ENCODE peak calls at places on chromosomes 1 and 21, in ten cellular contexts. W is stomach; Z is cardiac muscle cell; V is tibial artery; J is PC-9; P is body of pancreas; Q is Peyer's patch; I is lower lobe of right lung; Y is psoas muscle; H is CD8-positive, alpha-beta T cell. T is an unnamed sample.

GRCh38 chr1:162632234-162632666 is at the start of gene DDR2:
- DNase-seq in W (peak; percentile 46), Z (peak; percentile 98), V (peak; percentile 89), J (no peak), P (peak; percentile 43), Q (no peak), I (no peak), Y (peak; percentile 73), H (no peak), T (peak; percentile 91)

GRCh38 chr1:47469405-47469759 is 31.5 kb downstream of the FOXD2 start:
- DNase-seq in W (no peak), Z (peak; percentile 10), V (no peak), J (no peak), P (no peak), Q (no peak), I (no peak), Y (no peak), H (no peak), T (no peak)

GRCh38 chr1:14392161-14392886 is 206.2 kb upstream of the KAZN start:
- DNase-seq in W (no peak), Z (no peak), V (no peak), J (no peak), P (no peak), Q (no peak), I (no peak), Y (no peak), H (no peak), T (no peak)

GRCh38 chr1:229070168-229070567 is 200.7 kb upstream of the RAB4A start:
- DNase-seq in W (peak; percentile 81), Z (peak; percentile 81), V (peak; percentile 93), J (peak; percentile 62), P (peak; percentile 95), Q (no peak), I (peak; percentile 95), Y (peak; percentile 74), H (peak; percentile 7), T (no peak)

GRCh38 chr1:185054365-185055060 is 9.2 kb downstream of the RNF2 start:
- DNase-seq in W (no peak), Z (no peak), V (no peak), J (no peak), P (no peak), Q (no peak), I (no peak), Y (no peak), H (no peak), T (no peak)

GRCh38 chr1:48217861-48218260 is 4.7 kb upstream of the SLC5A9 start:
- DNase-seq in W (no peak), Z (peak; percentile 29), V (no peak), J (no peak), P (no peak), Q (no peak), I (no peak), Y (no peak), H (no peak), T (no peak)

GRCh38 chr1:246588322-246588721 is 22.1 kb downstream of the CNST start:
- DNase-seq in W (no peak), Z (no peak), V (no peak), J (no peak), P (no peak), Q (no peak), I (no peak), Y (no peak), H (no peak), T (no peak)

GRCh38 chr1:8116892-8117262 is 90.8 kb upstream of the ERRFI1 start:
- DNase-seq in W (peak; percentile 56), Z (peak; percentile 91), V (peak; percentile 85), J (no peak), P (peak; percentile 51), Q (no peak), I (peak; percentile 63), Y (peak; percentile 65), H (no peak), T (peak; percentile 74)

GRCh38 chr1:9767964-9768668 is 55.6 kb downstream of the CLSTN1 start:
- DNase-seq in W (no peak), Z (no peak), V (no peak), J (no peak), P (no peak), Q (peak; percentile 68), I (no peak), Y (no peak), H (no peak), T (no peak)

GRCh38 chr1:26161408-26162219 is 2.7 kb downstream of the FAM110D start:
- DNase-seq in W (peak; percentile 55), Z (peak; percentile 57), V (peak; percentile 30), J (no peak), P (peak; percentile 65), Q (peak; percentile 65), I (peak; percentile 70), Y (peak; percentile 69), H (peak; percentile 24), T (no peak)

GRCh38 chr21:28072601-28073000 is 920.1 kb downstream of the LTN1 start:
- DNase-seq in W (no peak), Z (no peak), V (no peak), J (no peak), P (no peak), Q (no peak), I (no peak), Y (no peak), H (no peak), T (no peak)
- H3K9me3 ChIP-seq in W (no peaks in the 10 kb centered on the region), Z (peaks cover 3% of the 10 kb centered on the region), V (no peaks in the 10 kb centered on the region), J (no peaks in the 10 kb centered on the region), P (no peaks in the 10 kb centered on the region), Q (no peaks in the 10 kb centered on the region), I (no peaks in the 10 kb centered on the region), Y (no peaks in the 10 kb centered on the region), H (no peaks in the 10 kb centered on the region), T (no peaks in the 10 kb centered on the region)

DNA sequence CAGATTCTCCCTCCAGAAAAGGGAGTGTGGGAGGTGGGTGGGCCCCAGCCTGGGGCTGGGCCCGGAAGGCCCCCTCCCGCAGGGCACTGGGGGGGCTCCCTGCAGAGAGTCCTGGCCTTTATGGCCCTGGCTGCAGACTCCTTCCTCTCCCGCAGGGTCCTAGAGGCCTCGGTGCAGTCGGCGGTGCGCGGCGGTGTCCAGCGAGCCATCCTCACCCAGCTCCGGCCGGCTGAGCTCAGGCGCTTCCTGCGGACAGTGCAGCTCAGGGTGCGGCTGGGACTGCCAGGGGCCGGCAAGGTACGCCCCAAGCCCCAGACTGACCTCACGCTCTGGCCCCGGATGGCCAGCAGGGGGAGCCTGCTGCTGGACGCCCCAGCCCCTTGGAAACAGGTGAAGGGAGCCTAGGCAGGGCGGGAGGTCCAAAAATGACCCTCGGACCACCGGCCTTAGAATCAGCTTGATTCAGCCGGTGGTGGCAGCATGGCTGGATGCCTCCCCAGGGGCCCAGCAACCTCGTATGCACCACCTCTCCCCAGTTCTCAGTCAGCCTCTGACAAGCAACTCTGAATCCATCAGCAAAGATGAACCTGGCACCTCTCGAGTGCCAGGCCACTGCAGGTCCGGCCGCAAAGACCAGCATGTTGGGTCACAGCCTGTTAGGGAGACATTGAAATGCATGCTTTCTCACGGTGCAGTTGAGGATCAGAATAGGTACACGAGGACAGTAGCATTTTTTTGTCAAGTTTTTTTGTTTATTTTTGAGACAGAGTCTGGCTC is 20.6 kb downstream of the MTHFR start:
- DNase-seq in W (peak; percentile 81), Z (peak; percentile 74), V (peak; percentile 56), J (peak; percentile 47), P (peak; percentile 74), Q (peak; percentile 80), I (peak; percentile 85), Y (peak; percentile 78), H (peak; percentile 40), T (peak; percentile 64)
- TF ChIP-seq CTCF in W (peak; percentile 91), Z (peak; percentile 91), V (peak; percentile 78), J (peak; percentile 76), P (peak; percentile 88), Q (peak; percentile 70), I (peak; percentile 87), Y (peak; percentile 82), H (peak; percentile 78), T (peak; percentile 75)

GRCh38 chr1:211328084-211328694 is 1.6 kb downstream of the TRAF5 start:
- DNase-seq in W (no peak), Z (no peak), V (no peak), J (no peak), P (peak; percentile 8), Q (no peak), I (no peak), Y (no peak), H (no peak), T (no peak)
- H3K27ac ChIP-seq in W (peak overlapping the region; percentile 89), Z (no peak overlapping the region), V (peak overlapping the region; percentile 95), J (no peak overlapping the region), P (peak overlapping the region; percentile 97), Q (peak overlapping the region; percentile 94), I (peak overlapping the region; percentile 74), Y (peak overlapping the region; percentile 63), H (peak overlapping the region; percentile 65), T (peak overlapping the region; percentile 87)

DNA sequence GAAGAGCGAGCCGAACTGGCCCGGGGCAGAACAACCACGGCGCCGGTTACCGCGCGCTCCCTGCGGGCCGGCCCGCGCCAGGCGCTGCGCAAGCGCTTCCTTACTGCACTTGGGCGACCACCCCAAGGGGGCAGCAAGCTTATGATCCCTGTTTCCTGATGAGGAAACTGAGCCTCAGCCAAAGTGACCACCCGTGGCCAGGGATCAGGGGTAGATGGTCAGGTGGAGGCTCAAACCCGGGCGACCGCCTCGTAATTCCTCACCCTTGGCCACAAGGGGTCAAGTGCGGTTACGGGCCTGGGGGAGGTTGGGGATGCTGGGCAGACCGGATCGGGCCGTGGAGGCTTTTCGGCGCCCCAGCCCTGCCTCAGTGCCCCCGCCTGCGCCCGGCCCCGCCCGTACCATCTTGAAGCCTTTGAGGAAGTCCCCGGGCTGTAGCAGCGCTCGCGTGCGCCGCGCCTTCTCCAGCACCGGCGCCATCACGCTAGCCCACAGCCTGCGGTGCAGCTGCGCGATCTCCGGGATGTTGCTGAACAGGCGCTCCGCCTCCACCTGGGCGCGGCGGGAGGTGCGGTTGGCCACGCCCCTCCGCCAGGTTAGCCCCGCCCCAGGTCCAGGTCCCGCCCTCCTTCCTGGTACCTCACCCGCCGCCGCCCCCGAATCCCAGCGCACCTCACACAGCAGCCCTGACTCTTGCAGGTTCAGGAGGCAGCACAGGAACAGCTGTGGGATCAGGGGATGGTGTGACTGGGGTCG is 5.3 kb upstream of the TNFRSF25 start:
- DNase-seq in W (peak; percentile 86), Z (no peak), V (no peak), J (peak; percentile 39), P (no peak), Q (peak; percentile 94), I (peak; percentile 51), Y (no peak), H (no peak), T (no peak)
- H3K9me3 ChIP-seq in W (no peaks in the 10 kb centered on the region), Z (no peaks in the 10 kb centered on the region), V (no peaks in the 10 kb centered on the region), J (no peaks in the 10 kb centered on the region), P (no peaks in the 10 kb centered on the region), Q (no peaks in the 10 kb centered on the region), I (no peaks in the 10 kb centered on the region), Y (no peaks in the 10 kb centered on the region), H (no peaks in the 10 kb centered on the region), T (no peaks in the 10 kb centered on the region)

GRCh38 chr1:244730153-244730933 is 77.4 kb downstream of the DESI2 start:
- DNase-seq in W (peak; percentile 64), Z (peak; percentile 73), V (no peak), J (no peak), P (peak; percentile 58), Q (peak; percentile 54), I (peak; percentile 57), Y (peak; percentile 43), H (no peak), T (peak; percentile 43)
- TF ChIP-seq CTCF in W (no peak), Z (no peak), V (no peak), J (no peak), P (no peak), Q (no peak), I (no peak), Y (no peak), H (no peak), T (peak; percentile 5)